ENCODE peak calls at places on chromosomes 5 and 9, in nine cellular contexts. V, D, X, S, N, F, T, E and R are unnamed samples.
A peak's percentile ranks its signal among the peaks of the same experiment; 100 is the strongest.

GRCh38 chr5:37850128-37850865 is 10.5 kb upstream of the GDNF start:
- DNase-seq in S (no peak), N (no peak), V (no peak), D (no peak), X (peak; percentile 42), F (peak; percentile 44), T (no peak), E (no peak), R (no peak)

GRCh38 chr9:92685022-92685421 is 15.1 kb upstream of the IPPK start:
- DNase-seq in X (no peak), E (no peak), T (no peak), D (no peak), S (no peak), F (no peak), N (no peak), V (no peak), R (no peak)

GRCh38 chr9:112558476-112558875 is 71.8 kb downstream of the KIAA1958 start:
- DNase-seq in X (peak; percentile 38), S (peak; percentile 20), E (no peak), T (no peak), N (no peak), F (peak; percentile 66), D (no peak), V (no peak), R (peak; percentile 79)

GRCh38 chr5:586751-587285 is 25.3 kb upstream of the CEP72 start:
- DNase-seq in F (no peak), S (no peak), N (no peak), X (no peak), D (no peak), T (no peak), E (no peak), V (peak; percentile 59), R (no peak)

GRCh38 chr5:43389679-43390329 is 22.4 kb downstream of the CCL28 start:
- DNase-seq in E (peak; percentile 41), V (no peak), N (no peak), F (peak; percentile 90), T (peak; percentile 25), X (peak; percentile 93), D (peak; percentile 25), S (peak; percentile 86), R (peak; percentile 94)

GRCh38 chr9:34584970-34585369 is 4.6 kb downstream of the CNTFR start:
- DNase-seq in N (no peak), E (no peak), D (no peak), S (no peak), T (no peak), V (no peak), X (peak; percentile 43), F (no peak), R (no peak)

GRCh38 chr9:114026335-114026734 is 51.8 kb downstream of the AMBP start:
- DNase-seq in T (no peak), N (no peak), E (no peak), V (peak; percentile 49), X (no peak), F (no peak), D (no peak), S (no peak), R (no peak)

GRCh38 chr9:134171316-134172197 is 7.2 kb upstream of the RNU6ATAC start:
- DNase-seq in D (no peak), S (no peak), N (no peak), F (peak; percentile 28), X (no peak), E (no peak), V (no peak), T (no peak), R (peak; percentile 71)

GRCh38 chr5:125595095-125595494 is 828.1 kb upstream of the GRAMD2B start:
- DNase-seq in N (no peak), S (peak; percentile 11), F (peak; percentile 82), V (no peak), T (no peak), E (no peak), D (no peak), X (no peak), R (no peak)

GRCh38 chr9:107336718-107337360 is 53.8 kb downstream of the RAD23B start:
- DNase-seq in X (peak; percentile 94), V (no peak), D (no peak), T (no peak), N (no peak), E (no peak), F (peak; percentile 56), S (no peak), R (peak; percentile 48)

GRCh38 chr5:65034029-65034781 is 265.5 kb downstream of the CWC27 start:
- DNase-seq in S (no peak), N (no peak), F (no peak), E (no peak), X (no peak), T (peak; percentile 47), D (no peak), V (no peak), R (no peak)

GRCh38 chr9:133986774-133987454 is 5.2 kb downstream of the VAV2 start:
- DNase-seq in T (no peak), E (no peak), F (no peak), V (no peak), X (no peak), S (no peak), D (no peak), N (no peak), R (no peak)

GRCh38 chr5:140240987-140241706 is 61.8 kb downstream of the PFDN1 start:
- DNase-seq in T (no peak), E (peak; percentile 33), X (peak; percentile 91), S (peak; percentile 94), N (peak; percentile 64), F (peak; percentile 92), V (peak; percentile 90), D (no peak), R (peak; percentile 87)

GRCh38 chr5:133193794-133194193 is 142.0 kb downstream of the HSPA4 start:
- DNase-seq in N (no peak), D (no peak), T (no peak), X (no peak), S (no peak), V (no peak), F (no peak), E (no peak), R (no peak)

GRCh38 chr9:23526806-23527205 is 299.2 kb downstream of the ELAVL2 start:
- DNase-seq in F (no peak), N (no peak), X (peak; percentile 24), S (no peak), D (no peak), V (no peak), E (no peak), T (no peak), R (no peak)
- TF ChIP-seq CTCF in F (no peak), N (no peak), X (no peak), S (no peak), D (no peak), V (no peak), E (no peak), T (no peak), R (no peak)

DNA sequence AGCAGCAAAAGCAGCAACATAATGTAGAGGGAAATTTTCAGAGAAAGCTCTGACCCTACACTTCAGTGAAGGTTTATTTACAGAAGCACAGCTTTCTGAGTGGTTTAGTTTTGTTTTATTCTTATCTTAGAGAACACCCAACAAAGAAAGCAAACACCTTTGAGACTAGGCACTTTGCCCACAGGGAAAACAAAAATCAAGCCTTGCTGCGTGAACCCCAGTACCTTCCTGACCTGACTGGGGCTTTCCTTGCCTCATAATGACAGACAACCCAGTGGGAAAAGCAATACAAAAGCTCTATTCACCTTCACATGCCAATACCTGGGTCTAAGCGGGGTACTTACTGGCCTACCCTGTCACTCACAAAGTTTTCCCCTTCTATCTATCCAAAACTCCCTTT is 189.8 kb downstream of the HINT1 start:
- DNase-seq in X (no peak), S (no peak), N (no peak), D (no peak), V (no peak), E (no peak), T (no peak), F (no peak), R (no peak)
- TF ChIP-seq CTCF in X (no peak), S (no peak), N (no peak), D (no peak), V (no peak), E (no peak), T (no peak), F (no peak), R (no peak)

DNA sequence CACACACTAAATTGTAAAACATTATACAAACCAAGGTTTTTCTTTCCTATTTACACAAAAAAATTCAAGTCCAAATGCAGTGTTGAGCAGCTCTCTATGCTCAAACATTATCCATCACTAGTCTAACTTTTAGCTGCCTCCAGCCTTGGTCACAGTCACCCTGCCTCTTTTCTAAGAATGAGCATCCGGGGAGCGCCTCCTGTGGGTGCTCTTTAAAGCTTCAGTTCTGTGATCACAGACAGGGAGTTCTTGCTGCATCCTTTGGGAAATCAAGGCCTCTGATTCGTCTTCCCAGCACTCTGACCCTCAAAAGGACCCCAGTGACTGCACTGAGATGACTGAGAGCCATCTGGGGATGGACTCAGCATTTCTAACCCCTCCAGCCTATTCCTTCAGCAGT is 289.6 kb downstream of the SEC61B start:
- DNase-seq in V (no peak), E (no peak), F (no peak), N (no peak), S (no peak), T (no peak), D (no peak), X (no peak), R (no peak)
- TF ChIP-seq CTCF in V (no peak), E (no peak), F (peak; percentile 23), N (no peak), S (peak; percentile 14), T (peak; percentile 17), D (no peak), X (no peak), R (peak; percentile 49)

GRCh38 chr5:158770506-158770905 is 329.2 kb downstream of the EBF1 start:
- DNase-seq in S (no peak), F (no peak), D (no peak), E (no peak), T (no peak), X (peak; percentile 23), V (no peak), N (no peak), R (no peak)
- TF ChIP-seq CTCF in S (peak; percentile 66), F (no peak), D (peak; percentile 34), E (peak; percentile 21), T (peak; percentile 63), X (peak; percentile 29), V (no peak), N (no peak), R (no peak)

GRCh38 chr5:52564594-52564993 is 223.1 kb upstream of the ITGA1 start:
- DNase-seq in X (no peak), T (no peak), V (no peak), E (no peak), D (no peak), N (no peak), S (no peak), F (no peak), R (no peak)

GRCh38 chr5:52562473-52562872 is 225.2 kb upstream of the ITGA1 start:
- DNase-seq in N (no peak), T (no peak), X (no peak), D (no peak), F (no peak), E (no peak), V (no peak), S (no peak), R (no peak)

DNA sequence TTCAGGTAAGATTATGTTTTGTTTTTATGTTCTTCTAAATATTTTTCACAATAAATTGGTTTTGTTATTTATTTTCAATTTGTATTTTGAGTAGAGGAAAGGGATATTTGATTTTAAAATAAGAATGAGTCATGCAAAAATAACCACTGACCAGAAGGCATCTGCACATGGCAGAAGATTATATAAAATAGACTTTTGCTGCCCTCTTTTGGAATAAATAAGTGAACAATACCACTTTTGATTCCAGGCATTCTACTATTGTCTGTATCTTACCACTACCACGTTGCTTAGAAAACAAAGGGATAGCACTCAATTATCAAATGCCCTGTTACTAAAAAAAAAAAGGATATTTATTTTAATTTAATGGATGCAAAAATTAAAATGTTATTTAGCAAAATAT is 227.3 kb upstream of the ITGA1 start:
- DNase-seq in X (peak; percentile 22), E (no peak), N (no peak), S (no peak), D (no peak), V (no peak), T (no peak), F (no peak), R (peak; percentile 15)
- TF ChIP-seq CTCF in X (no peak), E (peak; percentile 62), N (no peak), S (no peak), D (peak; percentile 32), V (no peak), T (no peak), F (no peak), R (peak; percentile 30)